ENCODE peak calls at places on chromosomes 3 and 15, in four cellular contexts. K is NCI-H1417; X is CD8-positive, alpha-beta memory T cell; N is heart right ventricle. O is an unnamed sample.

GRCh38 chr3:12556243-12556722 is 604 bp upstream of the MKRN2 start:
- DNase-seq in K (no peak), X (no peak), N (no peak), O (no peak)

GRCh38 chr3:111862415-111862814 is 3.4 kb downstream of the PHLDB2 start:
- DNase-seq in K (no peak), X (no peak), N (no peak), O (no peak)

GRCh38 chr3:133038089-133038730 is at the start of gene TMEM108:
- DNase-seq in K (peak), X (no peak), N (peak), O (peak)

GRCh38 chr3:127041264-127041820 is 58.4 kb downstream of the PLXNA1 start:
- DNase-seq in K (no peak), X (no peak), N (no peak), O (no peak)

GRCh38 chr15:96325579-96326331 is 4.7 kb upstream of the NR2F2 start:
- DNase-seq in K (no peak), X (no peak), N (no peak), O (no peak)

GRCh38 chr3:171712168-171712938 is 97.9 kb downstream of the PLD1 start:
- DNase-seq in K (no peak), X (no peak), N (no peak), O (no peak)

GRCh38 chr15:48855501-48856440 is 22.2 kb upstream of the EID1 start:
- DNase-seq in K (peak), X (no peak), N (no peak), O (no peak)

GRCh38 chr15:96160269-96160668 is 170.2 kb upstream of the NR2F2 start:
- DNase-seq in K (no peak), X (no peak), N (peak), O (no peak)

GRCh38 chr3:13801361-13802214 is 78.3 kb downstream of the WNT7A start:
- DNase-seq in K (no peak), X (no peak), N (no peak), O (no peak)

GRCh38 chr15:69288531-69289311 is 10.0 kb upstream of the PAQR5 start:
- DNase-seq in K (no peak), X (no peak), N (no peak), O (no peak)

GRCh38 chr3:75176886-75177285 is 487.2 kb upstream of the FRG2C start:
- DNase-seq in K (no peak), X (no peak), N (no peak), O (no peak)

GRCh38 chr3:73718326-73719110 is 93.8 kb upstream of the PDZRN3 start:
- DNase-seq in K (no peak), X (no peak), N (no peak), O (no peak)

GRCh38 chr3:157112536-157112935 is 47.4 kb downstream of the CCNL1 start:
- DNase-seq in K (no peak), X (no peak), N (no peak), O (no peak)

GRCh38 chr3:129018271-129018670 is 17.2 kb downstream of the EFCC1 start:
- DNase-seq in K (no peak), X (no peak), N (no peak), O (no peak)

GRCh38 chr3:25576836-25577454 is 87.8 kb downstream of the TOP2B start:
- DNase-seq in K (no peak), X (no peak), N (no peak), O (no peak)

GRCh38 chr3:109460961-109461360 is 123.6 kb upstream of the DPPA4 start:
- DNase-seq in K (no peak), X (no peak), N (no peak), O (no peak)

GRCh38 chr3:107775958-107776357 is 253.2 kb downstream of the BBX start:
- DNase-seq in K (no peak), X (no peak), N (no peak), O (no peak)

GRCh38 chr15:86055688-86056087 is 24.0 kb upstream of the AGBL1 start:
- DNase-seq in K (no peak), X (no peak), N (no peak), O (no peak)

GRCh38 chr3:17491601-17492000 is 250.8 kb downstream of the TBC1D5 start:
- DNase-seq in K (no peak), X (no peak), N (no peak), O (no peak)

GRCh38 chr3:123739754-123740153 is 144.4 kb downstream of the MYLK start:
- DNase-seq in K (no peak), X (no peak), N (no peak), O (no peak)

GRCh38 chr3:144142151-144142855 is 170.7 kb downstream of the DIPK2A start:
- DNase-seq in K (no peak), X (no peak), N (no peak), O (no peak)

GRCh38 chr3:106617276-106617675 is 748.5 kb upstream of the CBLB start:
- DNase-seq in K (no peak), X (no peak), N (no peak), O (no peak)

GRCh38 chr15:90637693-90638092 is 79.5 kb upstream of the BLM start:
- DNase-seq in K (no peak), X (no peak), N (no peak), O (no peak)

GRCh38 chr3:188526057-188526456 is 372.1 kb downstream of the LPP start:
- DNase-seq in K (no peak), X (no peak), N (no peak), O (no peak)

GRCh38 chr15:94174399-94174802 is 57.0 kb upstream of the MCTP2 start:
- DNase-seq in K (no peak), X (no peak), N (no peak), O (no peak)

GRCh38 chr3:43854916-43855315 is 164.2 kb downstream of the ABHD5 start:
- DNase-seq in K (no peak), X (no peak), N (no peak), O (no peak)